ENCODE peak calls at places on chromosomes 5 and 9, in seven cellular contexts. Q, D, P, T, G, U and J are unnamed samples.

GRCh38 chr9:125635888-125636287 is 71.1 kb downstream of the MAPKAP1 start:
- DNase-seq in Q (no peak), D (no peak), P (no peak), T (no peak), G (no peak), U (no peak), J (no peak)

GRCh38 chr9:108445431-108446018 is 410.3 kb downstream of the ACTL7B start:
- DNase-seq in Q (no peak), D (no peak), P (no peak), T (no peak), G (no peak), U (no peak), J (no peak)

GRCh38 chr5:149125386-149125891 is 15.9 kb upstream of the ABLIM3 start:
- DNase-seq in Q (no peak), D (no peak), P (no peak), T (no peak), G (no peak), U (peak; percentile 87), J (no peak)

GRCh38 chr5:11904270-11904906 is at the start of gene CTNND2:
- DNase-seq in Q (peak; percentile 20), D (no peak), P (no peak), T (no peak), G (no peak), U (peak; percentile 92), J (no peak)

GRCh38 chr9:37430841-37431597 is 8.5 kb downstream of the GRHPR start:
- DNase-seq in Q (no peak), D (no peak), P (no peak), T (no peak), G (no peak), U (peak; percentile 60), J (no peak)

GRCh38 chr9:100474082-100474949 is 1.4 kb downstream of the TMEFF1 start:
- DNase-seq in Q (no peak), D (no peak), P (no peak), T (no peak), G (no peak), U (peak; percentile 42), J (no peak)

GRCh38 chr9:137276757-137277328 is 683 bp upstream of the TOR4A start:
- DNase-seq in Q (no peak), D (no peak), P (no peak), T (no peak), G (peak; percentile 77), U (peak; percentile 84), J (no peak)

GRCh38 chr9:128558431-128559310 is 6.3 kb downstream of the SPTAN1 start:
- DNase-seq in Q (peak; percentile 94), D (no peak), P (peak; percentile 12), T (peak; percentile 89), G (peak; percentile 92), U (peak; percentile 97), J (no peak)

GRCh38 chr5:141039517-141039916 is 11.7 kb upstream of the PCDHB1 start:
- DNase-seq in Q (peak; percentile 68), D (no peak), P (no peak), T (no peak), G (no peak), U (peak; percentile 18), J (no peak)